ENCODE peak calls at places on chromosomes 2 and 18, in four cellular contexts. W, S, O and L are unnamed samples.

GRCh38 chr2:18290386-18290785 is 270.1 kb downstream of the RDH14 start:
- DNase-seq in W (peak), S (no peak), O (no peak), L (no peak)

GRCh38 chr2:238724728-238725127 is 123.2 kb upstream of the TWIST2 start:
- DNase-seq in W (no peak), S (no peak), O (no peak), L (no peak)

GRCh38 chr18:75378674-75379315 is 48.7 kb downstream of the SMIM21 start:
- DNase-seq in W (no peak), S (no peak), O (no peak), L (no peak)

GRCh38 chr18:48328473-48329205 is 80.5 kb downstream of the ZBTB7C start:
- DNase-seq in W (peak), S (no peak), O (no peak), L (no peak)

GRCh38 chr18:12403601-12404506 is 3.9 kb upstream of the PRELID3A start:
- DNase-seq in W (peak), S (no peak), O (no peak), L (no peak)

GRCh38 chr2:59029058-59029457 is 787.9 kb upstream of the FANCL start:
- DNase-seq in W (no peak), S (no peak), O (no peak), L (no peak)

GRCh38 chr2:217225596-217225995 is 365.7 kb upstream of the TNP1 start:
- DNase-seq in W (no peak), S (no peak), O (no peak), L (no peak)

GRCh38 chr2:72108121-72108520 is 39.5 kb downstream of the CYP26B1 start:
- DNase-seq in W (peak), S (no peak), O (no peak), L (no peak)

GRCh38 chr2:221347471-221347870 is 224.6 kb downstream of the EPHA4 start:
- DNase-seq in W (peak), S (no peak), O (no peak), L (no peak)

GRCh38 chr2:223235986-223236385 is 184.0 kb downstream of the KCNE4 start:
- DNase-seq in W (no peak), S (no peak), O (no peak), L (no peak)

GRCh38 chr18:74499633-74500032 is 3.5 kb downstream of the CNDP2 start:
- DNase-seq in W (no peak), S (peak), O (peak), L (peak)

GRCh38 chr2:1569879-1570450 is 156.7 kb downstream of the TPO start:
- DNase-seq in W (no peak), S (no peak), O (no peak), L (no peak)

GRCh38 chr2:101273045-101273444 is 20.4 kb downstream of the CNOT11 start:
- DNase-seq in W (no peak), S (no peak), O (no peak), L (no peak)

GRCh38 chr2:3223080-3223923 is 154.3 kb downstream of the EIPR1 start:
- DNase-seq in W (peak), S (peak), O (peak), L (peak)

GRCh38 chr2:205682239-205683021 is at the start of gene NRP2:
- DNase-seq in W (peak), S (no peak), O (peak), L (peak)

GRCh38 chr2:25132296-25132630 is 36.1 kb downstream of the POMC start:
- DNase-seq in W (no peak), S (no peak), O (no peak), L (no peak)

GRCh38 chr2:167862787-167863186 is 384.6 kb downstream of the STK39 start:
- DNase-seq in W (peak), S (no peak), O (no peak), L (no peak)

GRCh38 chr2:24739355-24740025 is 53.7 kb downstream of the PTRHD1 start:
- DNase-seq in W (no peak), S (no peak), O (peak), L (no peak)

GRCh38 chr2:209713219-209713618 is 58.4 kb upstream of the UNC80 start:
- DNase-seq in W (no peak), S (no peak), O (no peak), L (no peak)